ENCODE peak calls at places on chromosomes 7 and 10, in eight cellular contexts. Z is NCI-H1694 treated with DMSO at 0.1 percent for 48 hours, N is foreskin keratinocyte, V is IMR-90, I is Kasumi-1, U is right lobe of liver, R is sciatic nerve, F is retina. P is an unnamed sample.

GRCh38 chr7:45075871-45076796 is 12.6 kb downstream of the NACAD start:
- DNase-seq in Z (no peak), N (no peak), V (no peak), I (no peak), U (no peak), R (peak; percentile 53), F (no peak), P (no peak)

GRCh38 chr10:80137031-80137712 is 4.6 kb downstream of the PLAC9 start:
- DNase-seq in Z (peak; percentile 6), N (no peak), V (peak; percentile 67), I (no peak), U (no peak), R (peak; percentile 74), F (no peak), P (no peak)

GRCh38 chr7:80286611-80287010 is 152.0 kb downstream of the GNAI1 start:
- DNase-seq in Z (no peak), N (no peak), V (no peak), I (no peak), U (no peak), R (no peak), F (no peak), P (no peak)

GRCh38 chr10:36018996-36019395 is 376.9 kb upstream of the FZD8 start:
- DNase-seq in Z (no peak), N (no peak), V (no peak), I (no peak), U (no peak), R (no peak), F (no peak), P (no peak)

GRCh38 chr7:29193316-29194205 is 1.0 kb upstream of the CHN2 start:
- DNase-seq in Z (no peak), N (no peak), V (no peak), I (no peak), U (peak; percentile 70), R (no peak), F (peak; percentile 65), P (peak; percentile 16)

GRCh38 chr7:158588878-158589442 is 1.3 kb upstream of the PTPRN2 start:
- DNase-seq in Z (no peak), N (no peak), V (no peak), I (no peak), U (no peak), R (no peak), F (no peak), P (no peak)

GRCh38 chr10:49690673-49691356 is 11.4 kb downstream of the C10orf53 start:
- DNase-seq in Z (no peak), N (no peak), V (peak; percentile 25), I (no peak), U (no peak), R (no peak), F (no peak), P (no peak)

GRCh38 chr7:146129997-146130396 is 13.4 kb downstream of the CNTNAP2 start:
- DNase-seq in Z (no peak), N (no peak), V (no peak), I (no peak), U (no peak), R (no peak), F (no peak), P (no peak)

GRCh38 chr10:75417522-75417927 is 13.9 kb upstream of the LRMDA start:
- DNase-seq in Z (no peak), N (no peak), V (no peak), I (no peak), U (no peak), R (no peak), F (no peak), P (no peak)

GRCh38 chr7:75040512-75040911 is 33.1 kb downstream of the RCC1L start:
- DNase-seq in Z (no peak), N (no peak), V (no peak), I (no peak), U (no peak), R (no peak), F (no peak), P (no peak)

GRCh38 chr10:113802997-113803396 is 50.9 kb downstream of the DCLRE1A start:
- DNase-seq in Z (no peak), N (no peak), V (peak; percentile 2), I (peak; percentile 79), U (no peak), R (no peak), F (no peak), P (no peak)

GRCh38 chr10:79146611-79147130 is 77.9 kb downstream of the ZMIZ1 start:
- DNase-seq in Z (no peak), N (no peak), V (peak; percentile 37), I (no peak), U (peak; percentile 86), R (no peak), F (no peak), P (peak; percentile 83)

GRCh38 chr7:116501425-116502167 is 2.1 kb downstream of the CAV2 start:
- DNase-seq in Z (no peak), N (no peak), V (peak; percentile 76), I (no peak), U (peak; percentile 55), R (no peak), F (no peak), P (no peak)

GRCh38 chr10:62594093-62594520 is 210.4 kb upstream of the ADO start:
- DNase-seq in Z (no peak), N (no peak), V (peak; percentile 56), I (peak; percentile 77), U (peak; percentile 66), R (peak; percentile 74), F (peak; percentile 63), P (peak; percentile 80)

GRCh38 chr7:137402535-137403258 is 59.2 kb upstream of the PTN start:
- DNase-seq in Z (no peak), N (no peak), V (no peak), I (no peak), U (no peak), R (no peak), F (peak; percentile 27), P (peak; percentile 37)

GRCh38 chr10:100183482-100183881 is 2.3 kb downstream of the ERLIN1 start:
- DNase-seq in Z (no peak), N (no peak), V (peak; percentile 10), I (peak; percentile 98), U (no peak), R (no peak), F (no peak), P (no peak)

GRCh38 chr7:4416436-4417092 is 265.5 kb upstream of the FOXK1 start:
- DNase-seq in Z (no peak), N (peak; percentile 3), V (no peak), I (no peak), U (no peak), R (no peak), F (peak; percentile 9), P (peak; percentile 44)

GRCh38 chr7:111362660-111363059 is 199.6 kb downstream of the IMMP2L start:
- DNase-seq in Z (no peak), N (peak; percentile 22), V (peak; percentile 78), I (no peak), U (no peak), R (no peak), F (no peak), P (no peak)

GRCh38 chr7:53446170-53446569 is 410.7 kb downstream of the POM121L12 start:
- DNase-seq in Z (no peak), N (no peak), V (no peak), I (no peak), U (peak; percentile 44), R (no peak), F (no peak), P (no peak)

GRCh38 chr10:87585565-87586514 is 73.8 kb upstream of the PAPSS2 start:
- DNase-seq in Z (no peak), N (peak; percentile 71), V (peak; percentile 58), I (no peak), U (no peak), R (no peak), F (no peak), P (no peak)

GRCh38 chr10:110758898-110759297 is 112.8 kb upstream of the PDCD4 start:
- DNase-seq in Z (no peak), N (peak; percentile 46), V (peak; percentile 62), I (no peak), U (no peak), R (no peak), F (no peak), P (no peak)

GRCh38 chr10:58857251-58857650 is 319.2 kb upstream of the PHYHIPL start:
- DNase-seq in Z (no peak), N (no peak), V (no peak), I (no peak), U (no peak), R (no peak), F (no peak), P (no peak)

GRCh38 chr7:24580283-24580946 is 7.2 kb downstream of the PALS2 start:
- DNase-seq in Z (no peak), N (peak; percentile 11), V (peak; percentile 48), I (no peak), U (no peak), R (no peak), F (no peak), P (no peak)

GRCh38 chr10:93199221-93199681 is 125.6 kb downstream of the CYP26A1 start:
- DNase-seq in Z (no peak), N (no peak), V (peak; percentile 39), I (no peak), U (peak; percentile 86), R (peak; percentile 85), F (peak; percentile 74), P (peak; percentile 65)

GRCh38 chr10:11345224-11346054 is 266.0 kb downstream of the USP6NL start:
- DNase-seq in Z (no peak), N (peak; percentile 75), V (no peak), I (peak; percentile 88), U (no peak), R (no peak), F (no peak), P (peak; percentile 61)

GRCh38 chr7:66039094-66039493 is 36.5 kb upstream of the ASL start:
- DNase-seq in Z (no peak), N (no peak), V (no peak), I (no peak), U (no peak), R (no peak), F (no peak), P (no peak)

GRCh38 chr7:143413123-143413522 is 4.5 kb upstream of the EPHA1 start:
- DNase-seq in Z (no peak), N (no peak), V (no peak), I (no peak), U (no peak), R (no peak), F (no peak), P (no peak)

GRCh38 chr7:33157781-33158180 is 28.4 kb downstream of the BBS9 start:
- DNase-seq in Z (no peak), N (no peak), V (peak; percentile 17), I (no peak), U (no peak), R (no peak), F (no peak), P (no peak)

GRCh38 chr10:129825221-129825620 is 138.9 kb downstream of the EBF3 start:
- DNase-seq in Z (no peak), N (no peak), V (no peak), I (no peak), U (no peak), R (no peak), F (no peak), P (no peak)

GRCh38 chr10:116470768-116471415 is 43.2 kb downstream of the PNLIPRP3 start:
- DNase-seq in Z (peak; percentile 0), N (peak; percentile 35), V (no peak), I (peak; percentile 9), U (peak; percentile 55), R (no peak), F (no peak), P (no peak)

GRCh38 chr7:92854501-92855238 is 18.3 kb upstream of the CDK6 start:
- DNase-seq in Z (no peak), N (no peak), V (no peak), I (no peak), U (no peak), R (no peak), F (no peak), P (no peak)

GRCh38 chr10:17599089-17599488 is 18.1 kb downstream of the HACD1 start:
- DNase-seq in Z (no peak), N (no peak), V (peak; percentile 55), I (peak; percentile 57), U (no peak), R (no peak), F (peak; percentile 5), P (no peak)

P was measured in Ammon's horn.